ENCODE peak calls at places on chromosome 1, in six cellular contexts. S, H, E, L, A and T are unnamed samples.

GRCh38 chr1:179777731-179778130 is 34.6 kb downstream of the FAM163A start:
- DNase-seq in S (no peak), H (no peak), E (no peak), L (no peak), A (no peak), T (no peak)

GRCh38 chr1:111290640-111291039 is at the start of gene CHIA:
- DNase-seq in S (no peak), H (no peak), E (no peak), L (no peak), A (no peak), T (no peak)

GRCh38 chr1:183571678-183572268 is 18.5 kb downstream of the NCF2 start:
- DNase-seq in S (peak), H (no peak), E (no peak), L (no peak), A (no peak), T (no peak)

GRCh38 chr1:234980657-234981396 is 147.8 kb downstream of the TOMM20 start:
- DNase-seq in S (peak), H (peak), E (peak), L (peak), A (peak), T (peak)

GRCh38 chr1:174160109-174160473 is 771 bp downstream of the RABGAP1L start:
- DNase-seq in S (peak), H (peak), E (peak), L (peak), A (peak), T (peak)

GRCh38 chr1:18091660-18092446 is 15.7 kb upstream of the IGSF21 start:
- DNase-seq in S (peak), H (no peak), E (no peak), L (no peak), A (no peak), T (no peak)

GRCh38 chr1:172277277-172277676 is 143.2 kb upstream of the C1orf105 start:
- DNase-seq in S (peak), H (no peak), E (no peak), L (no peak), A (no peak), T (no peak)

GRCh38 chr1:9361630-9362256 is 69.0 kb downstream of the SPSB1 start:
- DNase-seq in S (peak), H (no peak), E (no peak), L (no peak), A (no peak), T (no peak)

GRCh38 chr1:84776639-84777038 is 86.4 kb upstream of the SSX2IP start:
- DNase-seq in S (no peak), H (no peak), E (no peak), L (no peak), A (no peak), T (no peak)

GRCh38 chr1:42962641-42963377 is 4.1 kb upstream of the SLC2A1 start:
- DNase-seq in S (peak), H (no peak), E (peak), L (no peak), A (no peak), T (no peak)

GRCh38 chr1:244833734-244834595 is 1.5 kb upstream of the COX20 start:
- DNase-seq in S (peak), H (peak), E (peak), L (peak), A (peak), T (peak)
- TF ChIP-seq POLR2A in S (peak), H (peak), E (peak), L (no peak), A (peak), T (peak)

GRCh38 chr1:36084502-36085115 is 715 bp downstream of the TEKT2 start:
- DNase-seq in S (no peak), H (peak), E (no peak), L (no peak), A (no peak), T (peak)

GRCh38 chr1:36083219-36083618 is 675 bp upstream of the TEKT2 start:
- DNase-seq in S (no peak), H (no peak), E (no peak), L (no peak), A (no peak), T (no peak)

GRCh38 chr1:36085126-36085525 is 1.2 kb downstream of the TEKT2 start:
- DNase-seq in S (no peak), H (peak), E (no peak), L (no peak), A (no peak), T (no peak)

GRCh38 chr1:36081926-36082485 is 1.9 kb upstream of the TEKT2 start:
- DNase-seq in S (no peak), H (no peak), E (no peak), L (no peak), A (no peak), T (no peak)

GRCh38 chr1:36083635-36084501 is at the start of gene TEKT2:
- DNase-seq in S (no peak), H (peak), E (no peak), L (peak), A (peak), T (peak)
- H3K4me3 ChIP-seq in S (peak), H (peak), E (no peak), L (peak), A (no peak), T (peak)

DNA sequence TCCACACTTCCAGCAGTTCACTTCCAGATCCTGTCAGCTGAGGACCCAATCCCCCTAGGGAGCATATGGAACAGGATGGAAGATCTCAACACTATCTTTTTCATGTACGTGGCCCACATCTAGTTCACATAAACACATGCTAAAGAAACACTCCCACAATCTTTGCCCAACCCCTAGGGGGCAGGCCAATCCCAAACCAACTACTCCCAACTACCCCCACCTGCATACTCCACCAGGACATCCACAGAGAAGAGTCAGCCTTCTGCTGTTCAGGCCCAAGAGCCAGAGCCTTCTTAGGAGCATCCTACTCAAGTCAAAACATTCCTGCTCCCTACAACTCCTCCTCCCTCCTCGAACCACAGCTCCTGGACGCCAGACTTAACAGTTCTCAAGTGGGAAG is 5.6 kb upstream of the SLC5A9 start:
- DNase-seq in S (no peak), H (no peak), E (no peak), L (no peak), A (no peak), T (no peak)
- TF ChIP-seq CTCF in S (no peak), H (peak), E (no peak), L (no peak), A (no peak), T (no peak)

GRCh38 chr1:156474966-156475365 is 25.6 kb downstream of the MEF2D start:
- DNase-seq in S (no peak), H (no peak), E (no peak), L (no peak), A (no peak), T (no peak)

GRCh38 chr1:156476501-156477298 is 23.9 kb downstream of the MEF2D start:
- DNase-seq in S (peak), H (no peak), E (peak), L (peak), A (peak), T (no peak)

GRCh38 chr1:156477526-156478249 is 22.9 kb downstream of the MEF2D start:
- DNase-seq in S (no peak), H (no peak), E (no peak), L (no peak), A (no peak), T (no peak)

GRCh38 chr1:156478250-156478627 is 22.3 kb downstream of the MEF2D start:
- DNase-seq in S (no peak), H (no peak), E (no peak), L (no peak), A (no peak), T (no peak)

DNA sequence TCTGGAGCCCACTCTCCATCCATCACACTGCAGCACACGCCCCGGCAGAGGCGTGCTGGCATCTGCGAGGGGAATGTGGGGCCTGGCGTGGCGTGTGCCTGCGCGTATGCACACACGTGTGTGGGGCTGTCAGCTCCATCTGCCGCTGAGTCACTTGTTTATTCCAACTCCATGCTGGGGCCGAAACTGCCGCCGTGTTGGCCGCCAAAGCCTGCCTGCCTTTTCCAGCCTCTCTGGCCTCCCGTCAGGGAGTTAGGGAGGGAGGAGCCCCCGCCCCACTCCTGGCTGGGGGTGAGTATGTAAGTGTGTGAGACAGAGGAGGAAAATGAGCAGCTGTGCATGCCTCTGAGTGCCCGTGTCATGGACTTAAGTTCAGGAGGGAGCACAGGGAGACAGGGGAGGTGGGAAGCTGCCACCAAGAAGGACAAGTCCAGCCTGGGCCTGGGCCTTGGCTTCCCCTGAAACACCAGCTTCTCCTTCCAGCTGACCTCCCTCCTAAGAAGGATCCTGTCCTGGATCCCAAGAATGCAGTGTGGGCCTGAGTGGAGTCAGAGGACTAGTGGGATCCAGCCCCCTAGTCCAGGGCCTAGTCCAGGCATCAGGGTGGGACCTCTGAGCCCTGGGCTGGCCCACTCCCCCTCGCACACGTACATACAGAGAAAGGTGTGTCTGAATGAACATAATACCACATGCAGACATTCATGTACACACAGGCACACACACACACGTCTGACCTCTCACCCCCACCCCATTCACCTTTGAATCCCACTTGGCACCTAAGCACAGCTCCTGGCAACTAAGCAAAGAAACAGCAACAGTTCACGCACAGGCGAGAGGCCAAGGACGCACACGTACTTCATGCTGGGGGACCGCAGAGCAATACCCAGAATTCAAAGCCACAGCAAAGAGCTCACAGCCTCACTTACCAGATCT is 24.7 kb downstream of the MEF2D start:
- DNase-seq in S (peak), H (no peak), E (no peak), L (no peak), A (no peak), T (peak)
- TF ChIP-seq POLR2A in S (peak), H (no peak), E (no peak), L (no peak), A (no peak), T (peak)

DNA sequence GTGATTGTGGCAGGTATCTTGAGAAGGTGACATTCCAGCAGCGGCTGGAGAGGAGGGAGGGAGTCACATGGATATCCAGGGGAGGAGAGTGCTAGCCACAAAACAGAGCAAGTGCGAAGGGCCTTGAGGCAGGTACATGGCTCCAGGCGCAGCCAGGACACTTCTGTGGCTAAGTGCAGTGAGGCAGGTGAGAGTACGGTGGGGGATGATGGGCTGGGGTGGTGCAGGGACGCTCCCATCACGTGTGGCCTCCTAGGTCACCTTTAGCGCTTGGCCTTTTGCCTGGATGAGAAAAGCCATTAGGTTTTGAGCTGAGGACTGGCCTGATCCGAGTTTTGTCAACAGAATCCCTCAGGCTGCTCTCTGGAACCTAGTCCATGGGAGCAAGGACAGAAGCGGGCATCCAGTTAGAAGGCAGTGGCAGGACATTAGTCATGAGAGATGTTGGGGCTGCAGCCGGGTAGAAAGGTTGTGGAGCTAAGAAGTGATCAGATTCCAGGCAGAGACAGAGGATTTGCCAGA is 31.6 kb downstream of the SMYD2 start:
- DNase-seq in S (no peak), H (no peak), E (no peak), L (no peak), A (no peak), T (no peak)
- H3K4me3 ChIP-seq in S (no peak), H (no peak), E (no peak), L (no peak), A (no peak), T (no peak)

GRCh38 chr1:27979151-27979858 is 19.5 kb downstream of the XKR8 start:
- DNase-seq in S (peak), H (no peak), E (peak), L (peak), A (peak), T (no peak)
- TF ChIP-seq CTCF in S (peak), H (peak), E (peak), L (peak), A (no peak), T (peak)

GRCh38 chr1:205286335-205286950 is 35.1 kb downstream of the NUAK2 start:
- DNase-seq in S (peak), H (peak), E (no peak), L (no peak), A (peak), T (no peak)
- TF ChIP-seq POLR2A in S (no peak), H (no peak), E (no peak), L (no peak), A (no peak), T (no peak)

GRCh38 chr1:112904831-112905227 is 51.2 kb downstream of the SLC16A1 start:
- DNase-seq in S (no peak), H (no peak), E (no peak), L (no peak), A (no peak), T (no peak)
- H3K4me3 ChIP-seq in S (no peak), H (no peak), E (no peak), L (no peak), A (no peak), T (no peak)

DNA sequence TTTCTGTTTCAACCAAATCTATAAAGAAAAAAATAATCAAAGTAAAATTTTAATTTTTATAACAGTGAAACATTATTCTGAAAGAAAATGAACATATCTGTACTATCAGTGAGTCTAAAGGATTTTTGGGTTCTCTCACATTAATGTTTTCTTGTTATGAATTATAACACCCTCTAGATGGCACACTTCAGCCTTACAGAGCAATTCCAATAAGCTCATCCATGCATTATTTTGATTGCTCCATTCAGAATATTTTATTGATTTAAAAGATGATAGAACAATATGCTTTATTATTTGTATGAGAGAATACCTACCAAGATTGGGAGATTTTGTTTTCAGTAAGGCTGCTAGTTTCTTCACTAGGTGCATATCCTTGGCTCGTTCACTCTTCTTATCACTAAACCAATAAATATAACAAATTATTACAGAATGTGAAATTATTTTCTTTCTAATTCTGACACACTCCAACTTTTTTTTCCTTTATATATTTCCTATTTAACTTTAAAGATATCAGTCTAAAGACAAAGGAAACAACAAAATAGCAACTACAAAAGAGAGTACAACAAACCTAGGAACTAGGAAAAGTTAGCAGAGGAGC is 82.4 kb downstream of the RAB3GAP2 start:
- DNase-seq in S (peak), H (no peak), E (peak), L (peak), A (peak), T (no peak)
- TF ChIP-seq CTCF in S (peak), H (peak), E (peak), L (peak), A (peak), T (peak)

GRCh38 chr1:191709215-191709614 is 449.0 kb upstream of the RGS18 start:
- DNase-seq in S (no peak), H (no peak), E (no peak), L (no peak), A (no peak), T (no peak)

GRCh38 chr1:191707288-191707687 is 451.0 kb upstream of the RGS18 start:
- DNase-seq in S (peak), H (no peak), E (no peak), L (no peak), A (no peak), T (no peak)

GRCh38 chr1:191714810-191715209 is 443.5 kb upstream of the RGS18 start:
- DNase-seq in S (no peak), H (no peak), E (no peak), L (peak), A (no peak), T (no peak)

DNA sequence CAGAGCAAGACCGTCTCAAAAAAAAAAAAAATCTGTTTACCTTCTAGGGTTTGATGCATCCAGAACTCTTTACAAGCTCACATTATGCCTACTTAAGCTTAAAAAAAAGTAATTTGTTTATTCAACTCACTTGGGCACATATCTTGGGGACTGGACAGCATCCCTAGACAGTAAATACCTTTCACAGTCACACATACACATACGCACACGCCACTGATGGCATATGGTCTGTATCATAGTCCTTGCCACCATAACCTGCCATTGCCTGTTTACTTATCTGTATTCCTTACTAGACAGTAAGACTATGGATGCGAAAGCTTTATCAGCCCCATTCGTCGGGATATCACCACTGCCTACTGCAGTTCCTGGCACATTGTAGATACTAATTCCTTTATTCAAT is 446.3 kb upstream of the RGS18 start:
- DNase-seq in S (no peak), H (no peak), E (no peak), L (no peak), A (no peak), T (no peak)
- TF ChIP-seq POLR2A in S (no peak), H (no peak), E (no peak), L (no peak), A (no peak), T (no peak)